ENCODE peak calls at places on chromosomes 5 and 9, in four cellular contexts. One of them, this sample, is unnamed.

GRCh38 chr9:35342221-35342620 is 147.7 kb upstream of the RUSC2 start:
- DNase-seq in tibial nerve: no peak
- DNase-seq in heart left ventricle: no peak
- DNase-seq in DND-41: no peak
- DNase-seq in this sample: no peak

GRCh38 chr9:125613156-125613555 is 93.9 kb downstream of the MAPKAP1 start:
- DNase-seq in tibial nerve: no peak
- DNase-seq in heart left ventricle: no peak
- DNase-seq in DND-41: no peak
- DNase-seq in this sample: no peak

GRCh38 chr5:81486711-81487110 is 92.8 kb upstream of the ACOT12 start:
- DNase-seq in tibial nerve: no peak
- DNase-seq in heart left ventricle: no peak
- DNase-seq in DND-41: no peak
- DNase-seq in this sample: no peak

GRCh38 chr5:127555826-127556225 is 38.4 kb downstream of the PRRC1 start:
- DNase-seq in tibial nerve: no peak
- DNase-seq in heart left ventricle: no peak
- DNase-seq in DND-41: no peak
- DNase-seq in this sample: no peak

GRCh38 chr5:33824516-33825195 is 67.1 kb downstream of the ADAMTS12 start:
- DNase-seq in tibial nerve: no peak
- DNase-seq in heart left ventricle: no peak
- DNase-seq in DND-41: no peak
- DNase-seq in this sample: no peak

GRCh38 chr5:174828786-174829510 is 104.6 kb downstream of the MSX2 start:
- DNase-seq in tibial nerve: no peak
- DNase-seq in heart left ventricle: no peak
- DNase-seq in DND-41: no peak
- DNase-seq in this sample: no peak

GRCh38 chr5:102596113-102596512 is 97.3 kb upstream of the SLCO6A1 start:
- DNase-seq in tibial nerve: no peak
- DNase-seq in heart left ventricle: no peak
- DNase-seq in DND-41: no peak
- DNase-seq in this sample: no peak

GRCh38 chr5:39106332-39106731 is 32.1 kb upstream of the RICTOR start:
- DNase-seq in tibial nerve: no peak
- DNase-seq in heart left ventricle: no peak
- DNase-seq in DND-41: no peak
- DNase-seq in this sample: no peak

GRCh38 chr5:14141764-14142163 is 1.4 kb upstream of the TRIO start:
- DNase-seq in tibial nerve: no peak
- DNase-seq in heart left ventricle: no peak
- DNase-seq in DND-41: no peak
- DNase-seq in this sample: no peak
- TF ChIP-seq CTCF in tibial nerve: no peak
- TF ChIP-seq CTCF in heart left ventricle: no peak
- TF ChIP-seq CTCF in DND-41: no peak
- TF ChIP-seq CTCF in this sample: peak

GRCh38 chr5:177402271-177403043 is 2.0 kb upstream of the PFN3 start:
- DNase-seq in tibial nerve: no peak
- DNase-seq in heart left ventricle: peak
- DNase-seq in DND-41: no peak
- DNase-seq in this sample: peak

GRCh38 chr5:177404641-177405134 is 4.2 kb upstream of the PFN3 start:
- DNase-seq in tibial nerve: no peak
- DNase-seq in heart left ventricle: no peak
- DNase-seq in DND-41: no peak
- DNase-seq in this sample: no peak

GRCh38 chr5:177405312-177405711 is 4.1 kb downstream of the F12 start:
- DNase-seq in tibial nerve: no peak
- DNase-seq in heart left ventricle: no peak
- DNase-seq in DND-41: no peak
- DNase-seq in this sample: no peak

GRCh38 chr5:177403826-177404640 is 3.6 kb upstream of the PFN3 start:
- DNase-seq in tibial nerve: peak
- DNase-seq in heart left ventricle: peak
- DNase-seq in DND-41: peak
- DNase-seq in this sample: peak

DNA sequence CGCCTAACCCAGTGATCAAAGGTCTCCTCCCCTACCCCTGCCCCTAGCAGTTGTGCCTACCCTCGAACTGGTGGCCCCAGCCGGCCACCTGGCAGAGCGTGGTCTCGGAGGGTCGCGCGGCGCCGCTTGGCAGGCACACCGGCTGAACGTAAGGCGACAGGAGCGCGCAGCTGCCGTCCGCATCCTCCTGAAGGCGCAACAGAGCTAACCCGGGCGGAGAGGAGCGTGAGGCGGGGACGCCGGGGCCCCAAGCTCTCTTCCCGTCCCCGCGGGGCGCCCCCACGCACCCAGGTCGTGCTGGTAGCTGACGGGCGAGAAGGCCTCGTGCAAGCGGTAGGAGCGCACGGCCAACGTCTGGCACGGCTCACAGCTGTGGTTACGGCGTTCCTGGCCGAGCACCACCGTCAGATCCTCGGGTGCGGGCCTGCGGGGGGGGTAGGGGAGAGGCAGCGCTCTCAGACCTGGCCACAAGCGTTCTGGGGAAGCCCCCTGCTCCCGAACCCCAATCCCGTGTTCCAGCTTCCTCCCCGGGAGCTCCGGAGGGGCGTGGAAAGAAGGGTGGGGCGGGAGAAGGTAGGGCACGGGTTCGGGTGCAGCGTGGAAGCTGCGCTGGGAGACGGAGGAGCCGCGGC is 2.8 kb upstream of the PFN3 start:
- DNase-seq in tibial nerve: no peak
- DNase-seq in heart left ventricle: no peak
- DNase-seq in DND-41: no peak
- DNase-seq in this sample: no peak
- TF ChIP-seq CTCF in tibial nerve: no peak
- TF ChIP-seq CTCF in heart left ventricle: no peak
- TF ChIP-seq CTCF in DND-41: no peak
- TF ChIP-seq CTCF in this sample: no peak

GRCh38 chr9:122192261-122192875 is 32.7 kb downstream of the MORN5 start:
- DNase-seq in tibial nerve: no peak
- DNase-seq in heart left ventricle: no peak
- DNase-seq in DND-41: no peak
- DNase-seq in this sample: no peak
- TF ChIP-seq CTCF in tibial nerve: no peak
- TF ChIP-seq CTCF in heart left ventricle: no peak
- TF ChIP-seq CTCF in DND-41: no peak
- TF ChIP-seq CTCF in this sample: no peak

DNA sequence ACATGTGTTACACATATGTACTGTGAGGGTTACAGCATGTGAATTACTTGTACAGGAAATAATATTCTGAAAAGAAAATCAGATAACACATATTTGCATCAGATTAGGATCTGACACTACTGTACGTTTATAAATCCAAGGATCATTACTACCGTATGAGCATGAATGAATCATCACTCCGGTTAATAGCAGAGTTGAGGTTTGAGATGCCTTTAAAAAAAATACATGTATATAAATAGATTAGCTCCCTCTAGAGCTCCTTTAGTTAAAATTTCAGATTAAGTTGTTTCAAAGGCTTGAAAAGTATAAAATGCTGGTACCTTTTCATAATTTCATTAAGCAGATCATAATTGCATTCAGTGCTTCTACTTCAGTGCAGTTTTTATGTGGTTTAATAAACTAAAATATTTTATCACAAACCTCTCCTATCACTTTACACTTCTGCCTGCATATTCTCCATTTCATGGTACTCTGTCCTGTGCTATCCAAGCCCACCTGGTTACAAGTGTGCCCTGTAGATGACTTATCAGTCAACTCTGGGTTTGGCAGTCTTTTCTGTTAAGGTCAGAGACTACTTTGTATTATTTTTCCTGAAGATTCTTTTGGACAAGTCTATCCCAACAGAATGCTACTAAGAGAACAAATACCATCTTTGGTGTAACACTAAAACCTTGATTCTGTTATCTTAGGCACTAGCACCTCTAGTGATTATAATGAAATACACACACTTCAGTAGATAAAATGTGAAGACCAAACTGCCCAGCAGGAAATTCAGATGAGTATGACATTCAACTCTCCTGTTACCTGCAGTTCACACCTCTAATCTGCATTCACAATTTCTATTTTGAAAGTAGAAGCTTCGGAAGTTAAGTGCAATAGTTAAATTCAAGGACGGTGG is 48.0 kb upstream of the POU5F2 start:
- DNase-seq in tibial nerve: no peak
- DNase-seq in heart left ventricle: no peak
- DNase-seq in DND-41: no peak
- DNase-seq in this sample: no peak
- TF ChIP-seq CTCF in tibial nerve: no peak
- TF ChIP-seq CTCF in heart left ventricle: no peak
- TF ChIP-seq CTCF in DND-41: no peak
- TF ChIP-seq CTCF in this sample: no peak

GRCh38 chr5:107385701-107386100 is 285.0 kb downstream of the EFNA5 start:
- DNase-seq in tibial nerve: no peak
- DNase-seq in heart left ventricle: no peak
- DNase-seq in DND-41: no peak
- DNase-seq in this sample: no peak

GRCh38 chr5:107389769-107390168 is 281.0 kb downstream of the EFNA5 start:
- DNase-seq in tibial nerve: no peak
- DNase-seq in heart left ventricle: no peak
- DNase-seq in DND-41: no peak
- DNase-seq in this sample: no peak

GRCh38 chr5:107391787-107392186 is 278.9 kb downstream of the EFNA5 start:
- DNase-seq in tibial nerve: no peak
- DNase-seq in heart left ventricle: no peak
- DNase-seq in DND-41: no peak
- DNase-seq in this sample: no peak

GRCh38 chr5:107388111-107388861 is 282.5 kb downstream of the EFNA5 start:
- DNase-seq in tibial nerve: no peak
- DNase-seq in heart left ventricle: no peak
- DNase-seq in DND-41: no peak
- DNase-seq in this sample: no peak

DNA sequence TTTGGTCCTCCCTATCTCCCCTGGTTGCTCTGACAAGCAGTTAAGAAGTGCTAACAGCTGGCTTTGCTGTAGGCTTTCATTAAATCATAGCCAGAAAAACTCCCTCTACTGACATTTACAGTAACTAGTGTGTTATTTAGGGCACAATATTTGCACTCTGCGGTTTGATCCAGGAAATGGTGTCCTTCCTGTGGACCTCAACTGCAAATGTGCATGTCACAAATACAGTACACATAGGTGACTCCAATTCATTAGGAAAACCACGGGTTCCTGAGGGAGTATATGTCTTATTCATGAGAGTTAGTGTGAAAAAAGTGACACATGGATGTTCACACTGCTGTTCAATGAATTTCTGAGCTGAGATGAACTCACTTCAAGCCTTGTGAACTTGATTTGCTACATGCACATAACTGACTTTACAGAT is 281.6 kb downstream of the EFNA5 start:
- DNase-seq in tibial nerve: no peak
- DNase-seq in heart left ventricle: no peak
- DNase-seq in DND-41: peak
- DNase-seq in this sample: no peak
- TF ChIP-seq CTCF in tibial nerve: no peak
- TF ChIP-seq CTCF in heart left ventricle: peak
- TF ChIP-seq CTCF in DND-41: peak
- TF ChIP-seq CTCF in this sample: no peak

DNA sequence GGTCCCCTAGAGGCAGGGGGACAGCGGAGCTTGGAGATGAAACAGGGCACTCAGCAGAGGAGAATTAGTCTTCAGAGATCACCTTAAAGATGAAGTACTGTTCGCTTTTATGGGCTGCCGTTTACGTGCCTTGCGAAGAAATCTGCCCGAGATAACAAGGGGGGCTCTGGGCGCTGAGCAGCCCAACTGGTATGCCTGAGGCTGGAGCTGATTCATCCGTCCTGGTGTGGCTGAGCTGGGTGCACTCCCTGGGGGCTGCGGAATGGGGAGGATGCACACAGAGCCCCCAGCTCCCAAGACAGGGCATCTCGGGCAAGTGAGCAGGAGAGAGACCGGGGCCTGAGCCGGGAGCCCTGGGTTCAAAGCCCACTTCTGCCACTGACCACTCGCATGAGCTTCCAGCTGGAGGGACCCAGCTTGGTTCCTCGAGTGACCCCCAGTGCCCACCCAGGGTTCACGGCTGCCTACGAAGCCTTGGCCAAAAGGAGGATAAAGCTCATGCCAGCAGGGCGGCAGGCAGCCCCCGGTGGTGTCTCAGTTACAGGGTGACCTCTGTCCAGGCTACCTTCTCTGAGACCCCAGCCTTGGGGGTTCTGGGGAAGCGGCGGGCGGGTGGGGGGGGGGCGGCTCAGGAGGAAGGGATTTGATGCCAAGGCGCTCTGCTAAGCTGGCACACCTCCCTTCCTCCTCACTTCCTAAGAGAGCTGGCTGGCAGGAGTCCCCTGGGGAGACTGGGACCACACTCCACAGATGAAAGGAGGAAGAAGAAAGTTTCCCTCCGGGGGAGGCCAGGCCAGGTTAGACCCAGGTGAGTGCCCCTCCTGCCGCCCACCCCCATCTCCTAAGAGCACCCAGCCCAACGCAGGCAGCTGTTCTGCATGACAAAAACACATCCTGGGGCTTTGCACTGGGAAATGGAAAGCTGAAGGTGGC is 5.7 kb downstream of the FIBCD1 start:
- DNase-seq in tibial nerve: no peak
- DNase-seq in heart left ventricle: peak
- DNase-seq in DND-41: no peak
- DNase-seq in this sample: no peak
- TF ChIP-seq CTCF in tibial nerve: no peak
- TF ChIP-seq CTCF in heart left ventricle: no peak
- TF ChIP-seq CTCF in DND-41: no peak
- TF ChIP-seq CTCF in this sample: no peak

GRCh38 chr5:142011572-142012185 is 1.1 kb downstream of the GNPDA1 start:
- DNase-seq in tibial nerve: no peak
- DNase-seq in heart left ventricle: no peak
- DNase-seq in DND-41: no peak
- DNase-seq in this sample: no peak

GRCh38 chr5:142012792-142013388 is at the start of gene GNPDA1:
- DNase-seq in tibial nerve: peak
- DNase-seq in heart left ventricle: peak
- DNase-seq in DND-41: peak
- DNase-seq in this sample: peak

GRCh38 chr5:142013734-142014495 is 1.1 kb upstream of the GNPDA1 start:
- DNase-seq in tibial nerve: no peak
- DNase-seq in heart left ventricle: peak
- DNase-seq in DND-41: no peak
- DNase-seq in this sample: no peak

GRCh38 chr5:142009886-142010285 is 2.9 kb downstream of the GNPDA1 start:
- DNase-seq in tibial nerve: no peak
- DNase-seq in heart left ventricle: no peak
- DNase-seq in DND-41: no peak
- DNase-seq in this sample: no peak

GRCh38 chr5:142012186-142012785 is 541 bp downstream of the GNPDA1 start:
- DNase-seq in tibial nerve: peak
- DNase-seq in heart left ventricle: peak
- DNase-seq in DND-41: peak
- DNase-seq in this sample: peak
- TF ChIP-seq CTCF in tibial nerve: peak
- TF ChIP-seq CTCF in heart left ventricle: peak
- TF ChIP-seq CTCF in DND-41: peak
- TF ChIP-seq CTCF in this sample: peak

This sample was measured in progenitor cell of endocrine pancreas.